ENCODE peak calls at places on chromosomes 6 and 20, in four cellular contexts. X is testis, H is astrocyte, N is aorta. U is an unnamed sample. For H3K4me1, the result is how much of the 10 kb centered on the place peaks cover.

GRCh38 chr6:157249756-157250155 is 73.6 kb downstream of the TMEM242 start:
- DNase-seq in X (no peak), H (no peak), N (no peak), U (no peak)

GRCh38 chr6:75791881-75792280 is 42.8 kb downstream of the MYO6 start:
- DNase-seq in X (no peak), H (no peak), N (no peak), U (no peak)

GRCh38 chr20:39716796-39717341 is 754.7 kb downstream of the DHX35 start:
- DNase-seq in X (no peak), H (peak), N (no peak), U (no peak)

GRCh38 chr6:56594699-56595098 is 48.0 kb downstream of the DST start:
- DNase-seq in X (no peak), H (no peak), N (no peak), U (no peak)

GRCh38 chr6:168264593-168265335 is 54.8 kb downstream of the DACT2 start:
- DNase-seq in X (no peak), H (no peak), N (peak), U (no peak)

GRCh38 chr20:63011798-63012197 is 5.0 kb upstream of the BHLHE23 start:
- DNase-seq in X (no peak), H (no peak), N (no peak), U (no peak)

GRCh38 chr20:2750343-2751251 is 49.8 kb downstream of the CPXM1 start:
- DNase-seq in X (peak), H (no peak), N (peak), U (peak)

GRCh38 chr20:34124469-34125249 is 12.6 kb upstream of the EIF2S2 start:
- DNase-seq in X (no peak), H (no peak), N (no peak), U (no peak)

GRCh38 chr20:64079273-64080012 is at the start of gene RGS19:
- DNase-seq in X (peak), H (peak), N (peak), U (peak)

GRCh38 chr6:35415065-35415880 is 36.9 kb upstream of the FANCE start:
- DNase-seq in X (peak), H (peak), N (peak), U (peak)

GRCh38 chr6:140069576-140069975 is 695.1 kb upstream of the CITED2 start:
- DNase-seq in X (no peak), H (no peak), N (no peak), U (no peak)

GRCh38 chr6:133555726-133556125 is 314.6 kb downstream of the EYA4 start:
- DNase-seq in X (no peak), H (peak), N (no peak), U (no peak)

GRCh38 chr6:78832091-78832808 is 35.1 kb upstream of the IRAK1BP1 start:
- DNase-seq in X (no peak), H (peak), N (no peak), U (no peak)

GRCh38 chr6:155080876-155081845 is 86.0 kb downstream of the TIAM2 start:
- DNase-seq in X (no peak), H (peak), N (no peak), U (no peak)

GRCh38 chr6:135814043-135814442 is 37.5 kb upstream of the PDE7B start:
- DNase-seq in X (no peak), H (no peak), N (no peak), U (no peak)

GRCh38 chr20:52379723-52380336 is 188.3 kb upstream of the ZFP64 start:
- DNase-seq in X (peak), H (no peak), N (no peak), U (no peak)

GRCh38 chr20:2101057-2101934 is at the start of gene STK35:
- DNase-seq in X (peak), H (no peak), N (peak), U (no peak)

GRCh38 chr20:14817121-14817520 is 479.7 kb upstream of the FLRT3 start:
- DNase-seq in X (no peak), H (no peak), N (no peak), U (no peak)

GRCh38 chr20:10501377-10501776 is 66.3 kb downstream of the SLX4IP start:
- DNase-seq in X (peak), H (peak), N (no peak), U (no peak)

GRCh38 chr6:33904050-33904827 is 100.4 kb upstream of the MLN start:
- DNase-seq in X (no peak), H (no peak), N (no peak), U (peak)

GRCh38 chr20:46268662-46269061 is 39.6 kb downstream of the CDH22 start:
- DNase-seq in X (no peak), H (no peak), N (no peak), U (no peak)

GRCh38 chr20:17971571-17972013 is 2.8 kb downstream of the MGME1 start:
- DNase-seq in X (no peak), H (peak), N (no peak), U (no peak)

GRCh38 chr6:158849899-158850806 is 31.0 kb upstream of the EZR start:
- DNase-seq in X (no peak), H (peak), N (no peak), U (no peak)

GRCh38 chr6:160102956-160103824 is 18.4 kb upstream of the SLC22A1 start:
- DNase-seq in X (no peak), H (no peak), N (no peak), U (no peak)

GRCh38 chr20:21936720-21937380 is 231.4 kb downstream of the PAX1 start:
- DNase-seq in X (no peak), H (no peak), N (no peak), U (no peak)

GRCh38 chr20:23180451-23180921 is 94.4 kb upstream of the CD93 start:
- DNase-seq in X (peak), H (no peak), N (no peak), U (peak)

GRCh38 chr6:136846046-136846445 is 23.7 kb downstream of the PEX7 start:
- DNase-seq in X (peak), H (peak), N (no peak), U (no peak)

GRCh38 chr20:53162251-53162835 is 190.2 kb downstream of the TSHZ2 start:
- DNase-seq in X (peak), H (peak), N (peak), U (peak)

GRCh38 chr6:53543341-53544010 is 1.4 kb downstream of the GCLC start:
- DNase-seq in X (no peak), H (peak), N (no peak), U (no peak)

GRCh38 chr20:59817406-59817805 is 116.0 kb downstream of the SYCP2 start:
- DNase-seq in X (peak), H (no peak), N (no peak), U (no peak)

DNA sequence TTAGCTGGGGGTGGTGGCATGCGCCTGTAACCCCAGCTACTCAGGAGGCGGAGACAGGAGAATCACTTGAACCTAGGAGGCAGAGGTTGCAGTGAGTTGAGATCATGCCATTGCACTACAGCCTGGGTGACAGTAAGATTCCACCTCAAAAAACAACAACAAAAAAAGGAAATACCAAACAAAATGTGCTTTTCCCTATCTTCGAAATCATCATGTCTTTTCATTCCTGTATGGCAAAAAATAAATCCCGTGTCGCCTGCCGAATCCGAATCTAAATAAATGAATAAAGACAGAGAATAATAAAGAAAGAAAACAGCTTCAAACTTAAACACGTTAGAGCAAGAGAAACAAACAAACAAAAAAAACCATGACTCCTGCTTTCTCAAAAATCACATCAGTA is 11.8 kb downstream of the B4GALT5 start:
- DNase-seq in X (no peak), H (no peak), N (no peak), U (no peak)
- H3K4me1 ChIP-seq in X (under half), H (under half), N (under half), U (under half)

DNA sequence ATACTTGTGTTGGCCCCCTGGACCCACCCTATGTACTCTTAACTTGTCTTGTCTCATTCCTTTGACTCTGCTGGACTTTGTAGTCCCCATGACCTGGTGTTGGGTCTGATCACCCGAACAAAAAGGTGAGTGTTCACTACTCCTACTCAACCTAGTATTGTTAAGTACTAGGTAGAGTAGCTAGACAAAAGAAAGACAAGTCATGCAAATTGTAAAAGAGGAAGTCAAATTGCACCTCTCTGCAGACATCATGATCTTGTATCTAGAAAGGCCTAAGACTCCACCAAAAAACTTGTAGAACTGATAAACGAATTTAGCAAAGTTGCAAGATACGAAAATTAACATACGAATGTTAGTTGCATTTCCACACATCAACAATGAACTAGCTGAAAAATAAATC is 35.7 kb upstream of the ZNF391 start:
- DNase-seq in X (no peak), H (no peak), N (no peak), U (no peak)
- H3K4me1 ChIP-seq in X (under half), H (under half), N (under half), U (under half)

GRCh38 chr6:5749016-5749665 is 257.6 kb downstream of the NRN1 start:
- DNase-seq in X (no peak), H (no peak), N (no peak), U (no peak)
- H3K4me1 ChIP-seq in X (under half), H (under half), N (under half), U (under half)

DNA sequence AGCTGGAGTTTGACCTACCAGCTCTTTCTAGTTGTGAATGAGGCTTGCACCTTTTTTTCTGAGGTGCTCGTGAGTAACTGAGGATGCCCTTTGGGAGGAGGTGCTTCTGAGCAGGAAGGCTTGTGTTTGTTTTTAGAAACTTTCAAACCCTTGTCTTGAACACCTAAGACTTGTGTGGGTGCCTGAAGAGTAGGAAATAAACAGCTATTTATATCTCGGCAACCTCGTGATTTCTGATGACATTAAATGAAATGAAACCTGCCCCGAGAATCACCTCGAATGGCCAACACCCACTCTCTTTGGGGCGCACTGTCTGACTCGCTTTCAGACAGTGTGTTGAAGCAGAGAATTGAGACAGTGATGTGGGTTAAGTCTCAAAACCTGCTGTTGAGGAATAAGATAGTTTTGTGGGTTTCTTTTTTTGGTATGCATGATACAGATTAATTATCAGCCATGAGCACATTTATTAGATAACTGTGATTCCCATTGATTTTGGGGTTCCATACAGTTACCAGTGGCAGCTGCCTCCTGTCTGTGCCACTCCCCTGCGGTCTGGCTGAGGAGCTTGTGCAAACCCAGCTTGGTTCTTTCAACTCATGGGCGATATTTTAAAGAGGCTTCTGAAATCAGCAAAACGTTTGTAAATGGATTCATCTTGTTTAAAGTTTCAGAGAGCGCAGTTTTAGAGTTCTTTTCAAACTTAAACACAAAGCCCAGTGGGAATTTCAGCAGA is 8.4 kb downstream of the IRF4 start:
- DNase-seq in X (no peak), H (no peak), N (no peak), U (no peak)
- H3K4me1 ChIP-seq in X (under half), H (under half), N (under half), U (under half)